ENCODE peak calls at places on chromosomes 11 and 22, in five cellular contexts. One of them, this sample, is unnamed.
A peak's percentile ranks its signal among the peaks of the same experiment; 100 is the strongest.

GRCh38 chr11:69541501-69542313 is 60.2 kb downstream of the LINC01488 start:
- DNase-seq in H9: no peak
- DNase-seq in transverse colon: no peak
- DNase-seq in small intestine: no peak
- DNase-seq in GM23338: no peak
- DNase-seq in this sample: no peak

GRCh38 chr22:26550498-26551033 is 38.3 kb upstream of the TFIP11 start:
- DNase-seq in H9: no peak
- DNase-seq in small intestine: no peak
- DNase-seq in transverse colon: no peak
- DNase-seq in GM23338: peak; percentile 36
- DNase-seq in this sample: peak; percentile 65

GRCh38 chr11:13629752-13630151 is 38.7 kb upstream of the FAR1 start:
- DNase-seq in H9: no peak
- DNase-seq in transverse colon: no peak
- DNase-seq in small intestine: no peak
- DNase-seq in GM23338: no peak
- DNase-seq in this sample: no peak

GRCh38 chr22:43636086-43636485 is 176.0 kb downstream of the EFCAB6 start:
- DNase-seq in H9: no peak
- DNase-seq in small intestine: peak; percentile 2
- DNase-seq in transverse colon: no peak
- DNase-seq in GM23338: no peak
- DNase-seq in this sample: no peak

GRCh38 chr11:2800655-2801531 is 84.7 kb downstream of the CDKN1C start:
- DNase-seq in small intestine: no peak
- DNase-seq in transverse colon: peak; percentile 3
- DNase-seq in GM23338: no peak
- DNase-seq in H9: peak; percentile 25
- DNase-seq in this sample: peak; percentile 30

GRCh38 chr22:38034278-38034882 is 22.8 kb upstream of the PICK1 start:
- DNase-seq in GM23338: peak; percentile 84
- DNase-seq in H9: peak; percentile 87
- DNase-seq in small intestine: peak; percentile 20
- DNase-seq in transverse colon: peak; percentile 45
- DNase-seq in this sample: peak; percentile 89

GRCh38 chr11:101618691-101619090 is 34.9 kb upstream of the TRPC6 start:
- DNase-seq in transverse colon: no peak
- DNase-seq in H9: no peak
- DNase-seq in GM23338: no peak
- DNase-seq in small intestine: no peak
- DNase-seq in this sample: no peak

GRCh38 chr11:59216654-59217640 is 4.2 kb upstream of the MPEG1 start:
- DNase-seq in H9: no peak
- DNase-seq in GM23338: no peak
- DNase-seq in small intestine: peak; percentile 11
- DNase-seq in transverse colon: peak; percentile 46
- DNase-seq in this sample: no peak

GRCh38 chr22:31096637-31097274 is 10.6 kb downstream of the SELENOM start:
- DNase-seq in small intestine: no peak
- DNase-seq in GM23338: peak; percentile 72
- DNase-seq in transverse colon: no peak
- DNase-seq in H9: peak; percentile 70
- DNase-seq in this sample: peak; percentile 69

GRCh38 chr22:27019827-27020226 is 362.4 kb downstream of the MIAT start:
- DNase-seq in H9: no peak
- DNase-seq in GM23338: peak; percentile 14
- DNase-seq in transverse colon: no peak
- DNase-seq in small intestine: no peak
- DNase-seq in this sample: peak; percentile 53

GRCh38 chr11:9875862-9876261 is 212.0 kb downstream of the SWAP70 start:
- DNase-seq in transverse colon: no peak
- DNase-seq in small intestine: no peak
- DNase-seq in H9: no peak
- DNase-seq in GM23338: no peak
- DNase-seq in this sample: no peak

GRCh38 chr11:64444838-64445441 is 86.0 kb downstream of the RPS6KA4 start:
- DNase-seq in H9: no peak
- DNase-seq in GM23338: peak; percentile 49
- DNase-seq in transverse colon: no peak
- DNase-seq in small intestine: peak; percentile 25
- DNase-seq in this sample: peak; percentile 65

GRCh38 chr22:38397189-38398097 is 57.6 kb downstream of the KCNJ4 start:
- DNase-seq in GM23338: peak; percentile 92
- DNase-seq in small intestine: peak; percentile 18
- DNase-seq in transverse colon: peak; percentile 59
- DNase-seq in H9: peak; percentile 90
- DNase-seq in this sample: peak; percentile 93

GRCh38 chr11:130631119-130631518 is 182.7 kb downstream of the ADAMTS15 start:
- DNase-seq in H9: no peak
- DNase-seq in small intestine: no peak
- DNase-seq in GM23338: no peak
- DNase-seq in transverse colon: no peak
- DNase-seq in this sample: no peak

GRCh38 chr11:65572356-65573043 is at the start of gene FAM89B:
- DNase-seq in GM23338: peak; percentile 91
- DNase-seq in H9: peak; percentile 79
- DNase-seq in transverse colon: peak; percentile 95
- DNase-seq in small intestine: peak; percentile 91
- DNase-seq in this sample: peak; percentile 94

GRCh38 chr22:37559901-37560681 is at the start of gene CDC42EP1:
- DNase-seq in H9: peak; percentile 47
- DNase-seq in small intestine: peak; percentile 79
- DNase-seq in transverse colon: peak; percentile 75
- DNase-seq in GM23338: peak; percentile 72
- DNase-seq in this sample: peak; percentile 85

GRCh38 chr11:114156766-114157165 is 97.3 kb downstream of the ZBTB16 start:
- DNase-seq in GM23338: no peak
- DNase-seq in small intestine: no peak
- DNase-seq in transverse colon: no peak
- DNase-seq in H9: no peak
- DNase-seq in this sample: no peak

GRCh38 chr11:30984827-30985226 is 384.7 kb downstream of the DCDC1 start:
- DNase-seq in transverse colon: no peak
- DNase-seq in small intestine: no peak
- DNase-seq in H9: no peak
- DNase-seq in GM23338: no peak
- DNase-seq in this sample: no peak

GRCh38 chr11:70872950-70873735 is 379.2 kb downstream of the SHANK2 start:
- DNase-seq in transverse colon: no peak
- DNase-seq in H9: peak; percentile 68
- DNase-seq in GM23338: peak; percentile 83
- DNase-seq in small intestine: no peak
- DNase-seq in this sample: peak; percentile 81

DNA sequence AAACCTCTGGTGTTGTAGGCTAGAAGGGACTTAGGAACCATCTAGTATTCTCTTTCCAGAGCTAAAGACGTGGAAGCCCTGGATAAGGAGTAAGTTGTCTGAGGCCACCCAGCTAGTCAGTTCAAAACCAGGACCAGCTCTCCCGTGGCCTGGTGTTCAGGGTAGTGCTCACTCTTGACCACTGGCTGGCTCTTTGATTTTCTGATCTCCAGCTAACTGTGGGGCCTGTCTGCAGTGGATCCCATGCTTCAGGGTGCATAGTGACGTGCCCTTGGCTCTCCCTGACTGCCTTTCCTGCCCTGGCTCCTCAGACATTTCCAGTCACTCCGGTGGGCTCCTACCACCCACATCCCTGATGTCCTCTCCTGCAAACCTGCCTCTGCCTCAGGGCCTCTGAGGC is 1.3 kb downstream of the CLMP start:
- DNase-seq in transverse colon: no peak
- DNase-seq in GM23338: no peak
- DNase-seq in small intestine: no peak
- DNase-seq in H9: no peak
- DNase-seq in this sample: no peak
- H3K4me1 ChIP-seq in transverse colon: peaks cover 13% of the 10 kb centered on the region
- H3K4me1 ChIP-seq in GM23338: peaks cover 59% of the 10 kb centered on the region
- H3K4me1 ChIP-seq in small intestine: no peaks in the 10 kb centered on the region
- H3K4me1 ChIP-seq in H9: peaks cover 22% of the 10 kb centered on the region
- H3K4me1 ChIP-seq in this sample: peaks cover 7% of the 10 kb centered on the region

GRCh38 chr22:20425821-20426615 is 11.6 kb downstream of the SCARF2 start:
- DNase-seq in transverse colon: no peak
- DNase-seq in small intestine: no peak
- DNase-seq in H9: peak; percentile 31
- DNase-seq in GM23338: peak; percentile 66
- DNase-seq in this sample: no peak
- H3K27me3 ChIP-seq in transverse colon: peaks cover 76% of the 10 kb centered on the region
- H3K27me3 ChIP-seq in small intestine: peaks cover 16% of the 10 kb centered on the region
- H3K27me3 ChIP-seq in H9: no peaks in the 10 kb centered on the region
- H3K27me3 ChIP-seq in GM23338: peaks cover 67% of the 10 kb centered on the region
- H3K27me3 ChIP-seq in this sample: peaks cover 17% of the 10 kb centered on the region

DNA sequence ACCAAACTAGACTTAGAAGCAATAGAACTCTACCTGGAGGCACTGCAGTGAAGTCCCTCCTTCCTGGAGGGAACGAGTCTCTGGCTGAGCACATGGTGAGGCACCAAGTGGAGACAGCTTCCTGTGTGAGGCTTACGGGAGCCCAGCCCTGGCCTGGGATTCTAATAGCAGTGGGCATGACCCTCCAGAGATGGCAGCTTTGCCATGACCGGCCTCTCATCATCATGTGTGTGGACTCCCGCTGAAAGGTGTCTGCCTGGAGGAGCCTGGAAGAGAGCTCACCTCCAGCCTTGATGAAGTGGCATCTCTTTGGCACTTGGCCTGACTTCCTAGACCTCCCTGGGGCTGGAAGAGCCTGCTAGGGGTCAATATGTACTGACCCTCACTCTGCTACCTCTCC is 8.0 kb downstream of the DGAT2 start:
- DNase-seq in transverse colon: no peak
- DNase-seq in GM23338: no peak
- DNase-seq in H9: no peak
- DNase-seq in small intestine: no peak
- DNase-seq in this sample: no peak
- H3K4me1 ChIP-seq in transverse colon: no peaks in the 10 kb centered on the region
- H3K4me1 ChIP-seq in GM23338: peaks cover 12% of the 10 kb centered on the region
- H3K4me1 ChIP-seq in H9: no peaks in the 10 kb centered on the region
- H3K4me1 ChIP-seq in small intestine: no peaks in the 10 kb centered on the region
- H3K4me1 ChIP-seq in this sample: no peaks in the 10 kb centered on the region

GRCh38 chr22:22673099-22673498 is 28.7 kb downstream of the GGTLC2 start:
- DNase-seq in small intestine: no peak
- DNase-seq in H9: no peak
- DNase-seq in GM23338: no peak
- DNase-seq in transverse colon: no peak
- DNase-seq in this sample: no peak
- H3K27me3 ChIP-seq in small intestine: no peaks in the 10 kb centered on the region
- H3K27me3 ChIP-seq in H9: peaks cover 22% of the 10 kb centered on the region
- H3K27me3 ChIP-seq in GM23338: peaks cover 100% of the 10 kb centered on the region
- H3K27me3 ChIP-seq in transverse colon: no peaks in the 10 kb centered on the region
- H3K27me3 ChIP-seq in this sample: peaks cover 31% of the 10 kb centered on the region